ENCODE peak calls at places on chromosomes 3 and 15, in eight cellular contexts. One of them, this sample, is unnamed.

GRCh38 chr15:64895285-64896065 is 16.2 kb upstream of the ANKDD1A start:
- DNase-seq in IMR-90: peak; percentile 65
- DNase-seq in GM23338: no peak
- DNase-seq in stomach: peak; percentile 31
- DNase-seq in cardiac muscle cell: no peak
- DNase-seq in psoas muscle: no peak
- DNase-seq in BE2C: no peak
- DNase-seq in esophagus muscularis mucosa: no peak
- DNase-seq in this sample: peak; percentile 44

GRCh38 chr3:58333206-58334012 is 717 bp downstream of the PXK start:
- DNase-seq in IMR-90: no peak
- DNase-seq in GM23338: peak; percentile 63
- DNase-seq in stomach: peak; percentile 29
- DNase-seq in cardiac muscle cell: peak; percentile 49
- DNase-seq in psoas muscle: peak; percentile 58
- DNase-seq in BE2C: peak; percentile 19
- DNase-seq in esophagus muscularis mucosa: no peak
- DNase-seq in this sample: peak; percentile 80

GRCh38 chr15:69288531-69289311 is 10.0 kb upstream of the PAQR5 start:
- DNase-seq in IMR-90: no peak
- DNase-seq in GM23338: no peak
- DNase-seq in stomach: no peak
- DNase-seq in cardiac muscle cell: no peak
- DNase-seq in psoas muscle: no peak
- DNase-seq in BE2C: no peak
- DNase-seq in esophagus muscularis mucosa: no peak
- DNase-seq in this sample: peak; percentile 43

GRCh38 chr3:155581579-155581978 is 163.3 kb downstream of the PLCH1 start:
- DNase-seq in IMR-90: no peak
- DNase-seq in GM23338: no peak
- DNase-seq in stomach: no peak
- DNase-seq in cardiac muscle cell: no peak
- DNase-seq in psoas muscle: no peak
- DNase-seq in BE2C: no peak
- DNase-seq in esophagus muscularis mucosa: no peak
- DNase-seq in this sample: no peak

GRCh38 chr3:182309120-182309519 is 484.2 kb upstream of the ATP11B start:
- DNase-seq in IMR-90: no peak
- DNase-seq in GM23338: no peak
- DNase-seq in stomach: no peak
- DNase-seq in cardiac muscle cell: peak; percentile 14
- DNase-seq in psoas muscle: no peak
- DNase-seq in BE2C: no peak
- DNase-seq in esophagus muscularis mucosa: no peak
- DNase-seq in this sample: no peak

GRCh38 chr3:57006949-57007419 is 53.5 kb upstream of the SPATA12 start:
- DNase-seq in IMR-90: peak; percentile 34
- DNase-seq in GM23338: peak; percentile 67
- DNase-seq in stomach: peak; percentile 60
- DNase-seq in cardiac muscle cell: peak; percentile 31
- DNase-seq in psoas muscle: no peak
- DNase-seq in BE2C: no peak
- DNase-seq in esophagus muscularis mucosa: no peak
- DNase-seq in this sample: peak; percentile 84

GRCh38 chr3:26920579-26920978 is 298.0 kb downstream of the LRRC3B start:
- DNase-seq in IMR-90: no peak
- DNase-seq in GM23338: peak; percentile 43
- DNase-seq in stomach: no peak
- DNase-seq in cardiac muscle cell: no peak
- DNase-seq in psoas muscle: no peak
- DNase-seq in BE2C: no peak
- DNase-seq in esophagus muscularis mucosa: no peak
- DNase-seq in this sample: no peak

GRCh38 chr3:129485681-129486056 is 42.8 kb upstream of the RHO start:
- DNase-seq in IMR-90: peak; percentile 94
- DNase-seq in GM23338: no peak
- DNase-seq in stomach: peak; percentile 52
- DNase-seq in cardiac muscle cell: no peak
- DNase-seq in psoas muscle: peak; percentile 88
- DNase-seq in BE2C: no peak
- DNase-seq in esophagus muscularis mucosa: peak; percentile 93
- DNase-seq in this sample: no peak

GRCh38 chr3:45092132-45093031 is 53.8 kb downstream of the CDCP1 start:
- DNase-seq in IMR-90: peak; percentile 76
- DNase-seq in GM23338: no peak
- DNase-seq in stomach: no peak
- DNase-seq in cardiac muscle cell: no peak
- DNase-seq in psoas muscle: no peak
- DNase-seq in BE2C: no peak
- DNase-seq in esophagus muscularis mucosa: no peak
- DNase-seq in this sample: peak; percentile 47

GRCh38 chr3:104952587-104952986 is 414.1 kb upstream of the ALCAM start:
- DNase-seq in IMR-90: peak; percentile 88
- DNase-seq in GM23338: no peak
- DNase-seq in stomach: peak; percentile 52
- DNase-seq in cardiac muscle cell: no peak
- DNase-seq in psoas muscle: no peak
- DNase-seq in BE2C: no peak
- DNase-seq in esophagus muscularis mucosa: no peak
- DNase-seq in this sample: no peak

GRCh38 chr15:83475551-83475950 is 28.4 kb downstream of the SH3GL3 start:
- DNase-seq in IMR-90: peak; percentile 12
- DNase-seq in GM23338: peak; percentile 53
- DNase-seq in stomach: no peak
- DNase-seq in cardiac muscle cell: peak; percentile 26
- DNase-seq in psoas muscle: no peak
- DNase-seq in BE2C: no peak
- DNase-seq in esophagus muscularis mucosa: peak; percentile 10
- DNase-seq in this sample: no peak

GRCh38 chr3:123480428-123480827 is 31.5 kb upstream of the ADCY5 start:
- DNase-seq in IMR-90: no peak
- DNase-seq in GM23338: no peak
- DNase-seq in stomach: no peak
- DNase-seq in cardiac muscle cell: no peak
- DNase-seq in psoas muscle: no peak
- DNase-seq in BE2C: no peak
- DNase-seq in esophagus muscularis mucosa: no peak
- DNase-seq in this sample: no peak

GRCh38 chr15:83030021-83030420 is 18.6 kb upstream of the C15orf40 start:
- DNase-seq in IMR-90: peak; percentile 29
- DNase-seq in GM23338: peak; percentile 22
- DNase-seq in stomach: no peak
- DNase-seq in cardiac muscle cell: no peak
- DNase-seq in psoas muscle: no peak
- DNase-seq in BE2C: no peak
- DNase-seq in esophagus muscularis mucosa: no peak
- DNase-seq in this sample: no peak

GRCh38 chr15:77633134-77633912 is 611 bp upstream of the LINGO1 start:
- DNase-seq in IMR-90: peak; percentile 70
- DNase-seq in GM23338: peak; percentile 96
- DNase-seq in stomach: peak; percentile 90
- DNase-seq in cardiac muscle cell: peak; percentile 95
- DNase-seq in psoas muscle: peak; percentile 93
- DNase-seq in BE2C: peak; percentile 95
- DNase-seq in esophagus muscularis mucosa: peak; percentile 94
- DNase-seq in this sample: peak; percentile 99

DNA sequence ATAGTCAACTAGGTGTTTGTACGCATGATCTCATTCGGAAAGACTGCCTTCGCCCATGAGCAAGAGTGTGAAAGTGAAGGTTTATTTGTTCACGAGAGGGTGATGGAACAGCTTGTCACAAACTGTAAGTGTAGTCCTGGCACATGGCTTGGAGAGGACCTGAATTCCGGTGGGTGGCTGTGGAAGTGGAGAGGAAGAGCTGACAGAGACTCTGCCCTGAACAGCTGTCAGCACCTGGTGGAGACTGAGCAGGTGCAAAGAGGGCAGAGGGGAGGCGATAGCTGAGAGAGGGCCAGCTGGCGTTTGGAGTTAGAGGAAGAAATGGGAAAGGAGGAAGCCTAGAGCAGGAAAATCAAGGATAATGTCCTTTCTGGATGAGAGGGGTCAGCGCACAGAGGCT is 155.7 kb downstream of the EEFSEC start:
- DNase-seq in IMR-90: no peak
- DNase-seq in GM23338: no peak
- DNase-seq in stomach: no peak
- DNase-seq in cardiac muscle cell: peak; percentile 77
- DNase-seq in psoas muscle: no peak
- DNase-seq in BE2C: no peak
- DNase-seq in esophagus muscularis mucosa: peak; percentile 29
- DNase-seq in this sample: peak; percentile 27
- H3K4me3 ChIP-seq in IMR-90: no peak overlapping the region
- H3K4me3 ChIP-seq in GM23338: no peak overlapping the region
- H3K4me3 ChIP-seq in stomach: no peak overlapping the region
- H3K4me3 ChIP-seq in cardiac muscle cell: no peak overlapping the region
- H3K4me3 ChIP-seq in psoas muscle: no peak overlapping the region
- H3K4me3 ChIP-seq in BE2C: no peak overlapping the region
- H3K4me3 ChIP-seq in esophagus muscularis mucosa: no peak overlapping the region
- H3K4me3 ChIP-seq in this sample: no peak overlapping the region

GRCh38 chr3:42709621-42710020 is 7.0 kb upstream of the HHATL start:
- DNase-seq in IMR-90: no peak
- DNase-seq in GM23338: no peak
- DNase-seq in stomach: no peak
- DNase-seq in cardiac muscle cell: no peak
- DNase-seq in psoas muscle: peak; percentile 40
- DNase-seq in BE2C: no peak
- DNase-seq in esophagus muscularis mucosa: no peak
- DNase-seq in this sample: no peak

GRCh38 chr3:42712344-42712648 is 9.7 kb upstream of the HHATL start:
- DNase-seq in IMR-90: no peak
- DNase-seq in GM23338: no peak
- DNase-seq in stomach: no peak
- DNase-seq in cardiac muscle cell: no peak
- DNase-seq in psoas muscle: no peak
- DNase-seq in BE2C: no peak
- DNase-seq in esophagus muscularis mucosa: no peak
- DNase-seq in this sample: no peak

GRCh38 chr3:42711491-42712343 is 9.1 kb upstream of the HHATL start:
- DNase-seq in IMR-90: no peak
- DNase-seq in GM23338: peak; percentile 30
- DNase-seq in stomach: no peak
- DNase-seq in cardiac muscle cell: no peak
- DNase-seq in psoas muscle: peak; percentile 34
- DNase-seq in BE2C: no peak
- DNase-seq in esophagus muscularis mucosa: no peak
- DNase-seq in this sample: peak; percentile 65

GRCh38 chr3:42708611-42709151 is 6.1 kb upstream of the HHATL start:
- DNase-seq in IMR-90: no peak
- DNase-seq in GM23338: no peak
- DNase-seq in stomach: no peak
- DNase-seq in cardiac muscle cell: no peak
- DNase-seq in psoas muscle: no peak
- DNase-seq in BE2C: no peak
- DNase-seq in esophagus muscularis mucosa: no peak
- DNase-seq in this sample: no peak

GRCh38 chr3:42710323-42711021 is 7.9 kb upstream of the HHATL start:
- DNase-seq in IMR-90: no peak
- DNase-seq in GM23338: no peak
- DNase-seq in stomach: no peak
- DNase-seq in cardiac muscle cell: no peak
- DNase-seq in psoas muscle: peak; percentile 38
- DNase-seq in BE2C: no peak
- DNase-seq in esophagus muscularis mucosa: no peak
- DNase-seq in this sample: no peak
- H3K4me1 ChIP-seq in IMR-90: no peaks in the 10 kb centered on the region
- H3K4me1 ChIP-seq in GM23338: no peaks in the 10 kb centered on the region
- H3K4me1 ChIP-seq in stomach: no peaks in the 10 kb centered on the region
- H3K4me1 ChIP-seq in cardiac muscle cell: no peaks in the 10 kb centered on the region
- H3K4me1 ChIP-seq in psoas muscle: peaks cover 11% of the 10 kb centered on the region
- H3K4me1 ChIP-seq in BE2C: no peaks in the 10 kb centered on the region
- H3K4me1 ChIP-seq in esophagus muscularis mucosa: no peaks in the 10 kb centered on the region
- H3K4me1 ChIP-seq in this sample: no peaks in the 10 kb centered on the region

DNA sequence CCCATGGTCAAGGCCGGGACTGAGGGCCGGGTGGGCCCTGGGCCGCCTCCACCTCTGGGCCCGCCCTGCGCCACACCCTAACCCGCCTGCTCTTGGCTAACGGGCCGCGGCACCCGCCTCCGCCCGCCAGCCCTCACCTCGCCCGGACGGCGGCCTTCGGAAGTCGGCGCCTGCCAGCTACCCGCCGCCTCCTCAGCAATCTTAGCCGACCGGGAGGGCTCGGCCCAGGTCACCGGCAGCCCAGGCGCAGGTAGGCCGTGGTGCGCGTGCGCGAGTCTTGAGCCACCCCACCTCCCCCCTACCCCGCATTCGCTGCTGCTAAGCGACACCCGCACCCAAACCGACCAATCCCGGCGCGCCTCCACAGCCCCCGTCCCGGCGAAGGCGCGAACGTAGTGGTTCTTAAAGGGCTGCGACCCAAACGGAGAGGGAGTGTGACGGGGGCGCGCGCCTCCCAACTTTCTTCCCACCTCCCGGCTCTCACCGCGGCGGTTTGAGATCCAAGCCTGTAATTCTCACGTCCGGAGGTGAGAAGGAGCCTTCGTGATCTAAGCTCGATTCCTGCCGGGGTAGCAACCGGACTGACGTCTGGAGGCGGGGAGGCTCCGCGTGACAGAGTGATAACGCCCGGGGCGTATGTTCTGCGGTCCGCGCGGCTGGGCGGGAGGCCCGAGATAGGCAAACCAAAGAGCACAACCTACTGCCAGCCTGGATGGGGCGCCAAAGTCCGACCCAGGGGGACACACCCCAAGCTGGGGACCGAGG is at the start of gene SEC22C:
- DNase-seq in IMR-90: peak; percentile 84
- DNase-seq in GM23338: peak; percentile 98
- DNase-seq in stomach: peak; percentile 96
- DNase-seq in cardiac muscle cell: peak; percentile 98
- DNase-seq in psoas muscle: peak; percentile 97
- DNase-seq in BE2C: peak; percentile 92
- DNase-seq in esophagus muscularis mucosa: peak; percentile 98
- DNase-seq in this sample: peak; percentile 99
- TF ChIP-seq CTCF in IMR-90: peak; percentile 23
- TF ChIP-seq CTCF in GM23338: peak; percentile 34
- TF ChIP-seq CTCF in stomach: no peak
- TF ChIP-seq CTCF in cardiac muscle cell: peak; percentile 13
- TF ChIP-seq CTCF in psoas muscle: peak; percentile 31
- TF ChIP-seq CTCF in BE2C: no peak
- TF ChIP-seq CTCF in esophagus muscularis mucosa: no peak
- TF ChIP-seq CTCF in this sample: no peak

DNA sequence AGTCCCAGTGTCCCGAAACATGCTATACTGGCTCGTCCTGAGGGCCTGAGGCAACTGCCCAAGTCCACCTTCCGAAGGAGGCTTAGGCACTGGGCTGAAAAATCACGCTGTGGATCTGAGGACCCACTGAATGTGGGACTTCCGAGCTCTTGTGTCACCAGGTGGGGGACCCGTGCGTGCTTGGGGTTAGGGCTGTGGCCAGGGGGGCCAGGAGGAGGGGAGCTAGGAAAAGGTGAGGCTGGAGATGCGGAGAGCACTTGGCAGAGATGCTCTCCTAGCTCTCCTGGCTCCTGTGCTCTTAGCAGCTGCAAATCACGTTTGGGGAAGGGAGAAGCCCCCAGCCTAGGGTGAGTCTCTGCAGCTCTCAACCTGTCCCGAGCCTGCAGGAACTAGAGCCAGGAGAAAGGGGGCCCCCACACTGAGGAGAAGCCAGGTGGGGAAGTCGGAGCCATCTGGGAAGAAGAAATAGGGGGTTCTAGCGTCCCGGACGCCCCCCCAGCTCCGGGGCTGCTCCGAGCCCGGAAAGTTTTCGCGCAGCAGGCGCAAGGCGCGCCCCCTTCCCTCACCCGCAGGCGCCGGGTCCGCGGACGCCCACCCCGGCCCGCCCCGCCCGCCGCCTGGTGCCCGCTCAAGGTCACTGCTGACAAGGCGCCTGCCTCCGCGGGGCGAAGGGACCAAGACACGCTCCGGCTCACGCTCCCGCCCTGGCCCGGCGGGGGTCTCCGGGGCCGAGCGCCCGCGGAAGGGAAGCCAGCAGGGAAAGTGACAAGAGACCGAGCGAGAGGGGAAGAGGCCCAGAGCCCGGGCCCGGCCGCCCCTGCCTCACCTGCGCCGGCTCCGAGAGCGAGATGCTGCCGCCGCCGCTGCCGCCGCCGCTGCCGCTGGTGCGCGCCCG is 108.7 kb upstream of the SLC6A11 start:
- DNase-seq in IMR-90: no peak
- DNase-seq in GM23338: peak; percentile 67
- DNase-seq in stomach: no peak
- DNase-seq in cardiac muscle cell: peak; percentile 44
- DNase-seq in psoas muscle: no peak
- DNase-seq in BE2C: no peak
- DNase-seq in esophagus muscularis mucosa: no peak
- DNase-seq in this sample: peak; percentile 83
- H3K4me3 ChIP-seq in IMR-90: no peak overlapping the region
- H3K4me3 ChIP-seq in GM23338: peak overlapping the region; percentile 69
- H3K4me3 ChIP-seq in stomach: peak overlapping the region; percentile 31
- H3K4me3 ChIP-seq in cardiac muscle cell: peak overlapping the region; percentile 36
- H3K4me3 ChIP-seq in psoas muscle: peak overlapping the region; percentile 47
- H3K4me3 ChIP-seq in BE2C: no peak overlapping the region
- H3K4me3 ChIP-seq in esophagus muscularis mucosa: peak overlapping the region; percentile 38
- H3K4me3 ChIP-seq in this sample: peak overlapping the region; percentile 69